ENCODE peak calls at places on chromosome 2, in ten cellular contexts. One of them, this sample, is unnamed.

GRCh38 chr2:62270728-62271127 is 74.8 kb downstream of the B3GNT2 start:
- DNase-seq in hepatocyte: peak; percentile 55
- DNase-seq in right cardiac atrium: peak; percentile 70
- DNase-seq in pancreas: peak; percentile 91
- DNase-seq in naive thymus-derived CD4-positive, alpha-beta T cell: no peak
- DNase-seq in epithelial cell of prostate: no peak
- DNase-seq in testis: peak; percentile 56
- DNase-seq in SJSA1: no peak
- DNase-seq in lung: no peak
- DNase-seq in neural progenitor cell: no peak
- DNase-seq in this sample: no peak

GRCh38 chr2:112583497-112584133 is 794 bp upstream of the CHCHD5 start:
- DNase-seq in right cardiac atrium: no peak
- DNase-seq in epithelial cell of prostate: no peak
- DNase-seq in neural progenitor cell: peak; percentile 11
- DNase-seq in SJSA1: no peak
- DNase-seq in testis: peak; percentile 37
- DNase-seq in lung: peak; percentile 41
- DNase-seq in pancreas: no peak
- DNase-seq in naive thymus-derived CD4-positive, alpha-beta T cell: no peak
- DNase-seq in hepatocyte: no peak
- DNase-seq in this sample: no peak

GRCh38 chr2:12890481-12890980 is 173.8 kb downstream of the TRIB2 start:
- DNase-seq in naive thymus-derived CD4-positive, alpha-beta T cell: no peak
- DNase-seq in right cardiac atrium: no peak
- DNase-seq in pancreas: no peak
- DNase-seq in SJSA1: no peak
- DNase-seq in hepatocyte: no peak
- DNase-seq in neural progenitor cell: no peak
- DNase-seq in epithelial cell of prostate: no peak
- DNase-seq in testis: no peak
- DNase-seq in lung: no peak
- DNase-seq in this sample: no peak

GRCh38 chr2:128868686-128869551 is 550.3 kb upstream of the HS6ST1 start:
- DNase-seq in lung: no peak
- DNase-seq in epithelial cell of prostate: no peak
- DNase-seq in SJSA1: no peak
- DNase-seq in pancreas: no peak
- DNase-seq in testis: no peak
- DNase-seq in neural progenitor cell: no peak
- DNase-seq in right cardiac atrium: no peak
- DNase-seq in hepatocyte: no peak
- DNase-seq in naive thymus-derived CD4-positive, alpha-beta T cell: no peak
- DNase-seq in this sample: no peak

GRCh38 chr2:215671691-215672090 is 235.8 kb upstream of the FN1 start:
- DNase-seq in right cardiac atrium: no peak
- DNase-seq in SJSA1: no peak
- DNase-seq in naive thymus-derived CD4-positive, alpha-beta T cell: no peak
- DNase-seq in pancreas: no peak
- DNase-seq in epithelial cell of prostate: no peak
- DNase-seq in testis: no peak
- DNase-seq in neural progenitor cell: no peak
- DNase-seq in hepatocyte: no peak
- DNase-seq in lung: no peak
- DNase-seq in this sample: no peak

GRCh38 chr2:11004206-11004605 is 92.5 kb downstream of the KCNF1 start:
- DNase-seq in lung: no peak
- DNase-seq in pancreas: no peak
- DNase-seq in SJSA1: no peak
- DNase-seq in right cardiac atrium: no peak
- DNase-seq in naive thymus-derived CD4-positive, alpha-beta T cell: no peak
- DNase-seq in neural progenitor cell: no peak
- DNase-seq in hepatocyte: peak; percentile 18
- DNase-seq in epithelial cell of prostate: peak; percentile 49
- DNase-seq in testis: no peak
- DNase-seq in this sample: no peak

GRCh38 chr2:200578778-200579177 is 7.0 kb upstream of the AOX1 start:
- DNase-seq in neural progenitor cell: no peak
- DNase-seq in pancreas: no peak
- DNase-seq in lung: no peak
- DNase-seq in hepatocyte: peak; percentile 38
- DNase-seq in naive thymus-derived CD4-positive, alpha-beta T cell: no peak
- DNase-seq in right cardiac atrium: no peak
- DNase-seq in SJSA1: no peak
- DNase-seq in epithelial cell of prostate: no peak
- DNase-seq in testis: no peak
- DNase-seq in this sample: no peak

GRCh38 chr2:234630676-234631350 is 133.9 kb upstream of the ARL4C start:
- DNase-seq in right cardiac atrium: no peak
- DNase-seq in naive thymus-derived CD4-positive, alpha-beta T cell: no peak
- DNase-seq in neural progenitor cell: no peak
- DNase-seq in hepatocyte: no peak
- DNase-seq in epithelial cell of prostate: no peak
- DNase-seq in testis: no peak
- DNase-seq in pancreas: no peak
- DNase-seq in lung: no peak
- DNase-seq in SJSA1: peak; percentile 39
- DNase-seq in this sample: no peak

GRCh38 chr2:236847538-236848263 is 238.0 kb upstream of the COPS8 start:
- DNase-seq in pancreas: no peak
- DNase-seq in naive thymus-derived CD4-positive, alpha-beta T cell: no peak
- DNase-seq in hepatocyte: no peak
- DNase-seq in testis: no peak
- DNase-seq in lung: no peak
- DNase-seq in epithelial cell of prostate: no peak
- DNase-seq in SJSA1: no peak
- DNase-seq in neural progenitor cell: peak; percentile 65
- DNase-seq in right cardiac atrium: no peak
- DNase-seq in this sample: no peak

GRCh38 chr2:186561467-186562208 is 28.2 kb upstream of the ITGAV start:
- DNase-seq in naive thymus-derived CD4-positive, alpha-beta T cell: no peak
- DNase-seq in neural progenitor cell: no peak
- DNase-seq in testis: no peak
- DNase-seq in hepatocyte: no peak
- DNase-seq in epithelial cell of prostate: no peak
- DNase-seq in right cardiac atrium: no peak
- DNase-seq in pancreas: no peak
- DNase-seq in lung: no peak
- DNase-seq in SJSA1: no peak
- DNase-seq in this sample: no peak

GRCh38 chr2:211869134-211869533 is 669.5 kb downstream of the ERBB4 start:
- DNase-seq in lung: no peak
- DNase-seq in naive thymus-derived CD4-positive, alpha-beta T cell: no peak
- DNase-seq in SJSA1: no peak
- DNase-seq in neural progenitor cell: no peak
- DNase-seq in epithelial cell of prostate: no peak
- DNase-seq in hepatocyte: no peak
- DNase-seq in right cardiac atrium: no peak
- DNase-seq in testis: no peak
- DNase-seq in pancreas: no peak
- DNase-seq in this sample: no peak

GRCh38 chr2:239462671-239463506 is 62.1 kb upstream of the HDAC4 start:
- DNase-seq in epithelial cell of prostate: no peak
- DNase-seq in naive thymus-derived CD4-positive, alpha-beta T cell: no peak
- DNase-seq in pancreas: no peak
- DNase-seq in neural progenitor cell: no peak
- DNase-seq in lung: no peak
- DNase-seq in right cardiac atrium: no peak
- DNase-seq in SJSA1: peak; percentile 34
- DNase-seq in hepatocyte: no peak
- DNase-seq in testis: peak; percentile 8
- DNase-seq in this sample: no peak

GRCh38 chr2:157788201-157788600 is 87.9 kb downstream of the ACVR1 start:
- DNase-seq in right cardiac atrium: no peak
- DNase-seq in neural progenitor cell: no peak
- DNase-seq in testis: no peak
- DNase-seq in epithelial cell of prostate: no peak
- DNase-seq in lung: no peak
- DNase-seq in naive thymus-derived CD4-positive, alpha-beta T cell: no peak
- DNase-seq in SJSA1: no peak
- DNase-seq in hepatocyte: no peak
- DNase-seq in pancreas: no peak
- DNase-seq in this sample: no peak

GRCh38 chr2:126664234-126664633 is 8.3 kb downstream of the GYPC start:
- DNase-seq in lung: no peak
- DNase-seq in epithelial cell of prostate: no peak
- DNase-seq in neural progenitor cell: no peak
- DNase-seq in pancreas: no peak
- DNase-seq in right cardiac atrium: no peak
- DNase-seq in SJSA1: no peak
- DNase-seq in testis: no peak
- DNase-seq in naive thymus-derived CD4-positive, alpha-beta T cell: no peak
- DNase-seq in hepatocyte: no peak
- DNase-seq in this sample: no peak

GRCh38 chr2:223941579-223942277 is 3.4 kb downstream of the WDFY1 start:
- DNase-seq in neural progenitor cell: no peak
- DNase-seq in naive thymus-derived CD4-positive, alpha-beta T cell: no peak
- DNase-seq in hepatocyte: peak; percentile 41
- DNase-seq in SJSA1: peak; percentile 74
- DNase-seq in pancreas: no peak
- DNase-seq in lung: no peak
- DNase-seq in testis: no peak
- DNase-seq in right cardiac atrium: no peak
- DNase-seq in epithelial cell of prostate: no peak
- DNase-seq in this sample: no peak

GRCh38 chr2:166375205-166375735 is 474 bp downstream of the SCN9A start:
- DNase-seq in epithelial cell of prostate: no peak
- DNase-seq in SJSA1: no peak
- DNase-seq in lung: no peak
- DNase-seq in testis: peak; percentile 27
- DNase-seq in pancreas: no peak
- DNase-seq in naive thymus-derived CD4-positive, alpha-beta T cell: no peak
- DNase-seq in neural progenitor cell: peak; percentile 15
- DNase-seq in right cardiac atrium: no peak
- DNase-seq in hepatocyte: peak; percentile 10
- DNase-seq in this sample: no peak

GRCh38 chr2:102449370-102449974 is 23.6 kb upstream of the SLC9A4 start:
- DNase-seq in lung: peak; percentile 36
- DNase-seq in neural progenitor cell: peak; percentile 37
- DNase-seq in testis: peak; percentile 59
- DNase-seq in pancreas: no peak
- DNase-seq in right cardiac atrium: peak; percentile 24
- DNase-seq in naive thymus-derived CD4-positive, alpha-beta T cell: peak; percentile 16
- DNase-seq in SJSA1: no peak
- DNase-seq in epithelial cell of prostate: no peak
- DNase-seq in hepatocyte: peak; percentile 62
- DNase-seq in this sample: peak; percentile 22

GRCh38 chr2:237525559-237526157 is 38.6 kb downstream of the MLPH start:
- DNase-seq in neural progenitor cell: no peak
- DNase-seq in lung: no peak
- DNase-seq in SJSA1: no peak
- DNase-seq in naive thymus-derived CD4-positive, alpha-beta T cell: no peak
- DNase-seq in hepatocyte: no peak
- DNase-seq in right cardiac atrium: no peak
- DNase-seq in pancreas: no peak
- DNase-seq in testis: no peak
- DNase-seq in epithelial cell of prostate: no peak
- DNase-seq in this sample: no peak

GRCh38 chr2:26722911-26723310 is 30.4 kb downstream of the KCNK3 start:
- DNase-seq in right cardiac atrium: no peak
- DNase-seq in testis: no peak
- DNase-seq in neural progenitor cell: no peak
- DNase-seq in pancreas: no peak
- DNase-seq in epithelial cell of prostate: no peak
- DNase-seq in naive thymus-derived CD4-positive, alpha-beta T cell: no peak
- DNase-seq in SJSA1: no peak
- DNase-seq in lung: no peak
- DNase-seq in hepatocyte: no peak
- DNase-seq in this sample: no peak
- H3K27ac ChIP-seq in right cardiac atrium: no peak overlapping the region
- H3K27ac ChIP-seq in testis: peak overlapping the region; percentile 79
- H3K27ac ChIP-seq in neural progenitor cell: no peak overlapping the region
- H3K27ac ChIP-seq in pancreas: no peak overlapping the region
- H3K27ac ChIP-seq in epithelial cell of prostate: no peak overlapping the region
- H3K27ac ChIP-seq in naive thymus-derived CD4-positive, alpha-beta T cell: no peak overlapping the region
- H3K27ac ChIP-seq in SJSA1: no peak overlapping the region
- H3K27ac ChIP-seq in lung: no peak overlapping the region
- H3K27ac ChIP-seq in hepatocyte: peak overlapping the region; percentile 77
- H3K27ac ChIP-seq in this sample: no peak overlapping the region

GRCh38 chr2:174587607-174588006 is 10.0 kb downstream of the WIPF1 start:
- DNase-seq in neural progenitor cell: no peak
- DNase-seq in naive thymus-derived CD4-positive, alpha-beta T cell: no peak
- DNase-seq in testis: no peak
- DNase-seq in SJSA1: no peak
- DNase-seq in epithelial cell of prostate: no peak
- DNase-seq in lung: no peak
- DNase-seq in pancreas: no peak
- DNase-seq in right cardiac atrium: no peak
- DNase-seq in hepatocyte: no peak
- DNase-seq in this sample: no peak
- H3K27ac ChIP-seq in neural progenitor cell: no peak overlapping the region
- H3K27ac ChIP-seq in naive thymus-derived CD4-positive, alpha-beta T cell: peak overlapping the region; percentile 65
- H3K27ac ChIP-seq in testis: no peak overlapping the region
- H3K27ac ChIP-seq in SJSA1: no peak overlapping the region
- H3K27ac ChIP-seq in epithelial cell of prostate: no peak overlapping the region
- H3K27ac ChIP-seq in lung: no peak overlapping the region
- H3K27ac ChIP-seq in pancreas: no peak overlapping the region
- H3K27ac ChIP-seq in right cardiac atrium: no peak overlapping the region
- H3K27ac ChIP-seq in hepatocyte: no peak overlapping the region
- H3K27ac ChIP-seq in this sample: no peak overlapping the region

DNA sequence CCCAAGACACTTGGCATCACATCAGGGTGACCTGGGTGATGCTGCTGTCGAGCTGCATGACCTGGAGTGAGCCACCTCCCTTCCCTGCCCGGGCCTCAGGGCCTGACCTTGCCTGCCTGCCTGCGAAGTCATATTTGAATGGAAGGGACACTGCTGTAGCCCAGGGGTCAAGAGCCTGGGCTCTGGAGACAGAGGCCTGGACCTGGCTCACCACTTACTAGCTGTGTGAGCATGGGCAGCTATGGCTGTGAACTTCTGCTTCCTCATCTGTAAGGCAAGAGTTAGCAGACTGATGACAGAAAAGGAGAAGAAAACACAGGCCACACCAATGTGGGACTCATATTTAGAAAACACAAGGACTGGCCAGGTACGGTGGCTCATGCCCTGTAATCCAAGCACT is 118.7 kb downstream of the ZFP36L2 start:
- DNase-seq in SJSA1: no peak
- DNase-seq in hepatocyte: no peak
- DNase-seq in pancreas: no peak
- DNase-seq in naive thymus-derived CD4-positive, alpha-beta T cell: no peak
- DNase-seq in epithelial cell of prostate: no peak
- DNase-seq in testis: no peak
- DNase-seq in lung: no peak
- DNase-seq in neural progenitor cell: no peak
- DNase-seq in right cardiac atrium: no peak
- DNase-seq in this sample: no peak
- H3K27ac ChIP-seq in SJSA1: no peak overlapping the region
- H3K27ac ChIP-seq in hepatocyte: no peak overlapping the region
- H3K27ac ChIP-seq in pancreas: no peak overlapping the region
- H3K27ac ChIP-seq in naive thymus-derived CD4-positive, alpha-beta T cell: no peak overlapping the region
- H3K27ac ChIP-seq in epithelial cell of prostate: no peak overlapping the region
- H3K27ac ChIP-seq in testis: peak overlapping the region; percentile 5
- H3K27ac ChIP-seq in lung: no peak overlapping the region
- H3K27ac ChIP-seq in neural progenitor cell: peak overlapping the region; percentile 49
- H3K27ac ChIP-seq in right cardiac atrium: peak overlapping the region; percentile 50
- H3K27ac ChIP-seq in this sample: no peak overlapping the region

DNA sequence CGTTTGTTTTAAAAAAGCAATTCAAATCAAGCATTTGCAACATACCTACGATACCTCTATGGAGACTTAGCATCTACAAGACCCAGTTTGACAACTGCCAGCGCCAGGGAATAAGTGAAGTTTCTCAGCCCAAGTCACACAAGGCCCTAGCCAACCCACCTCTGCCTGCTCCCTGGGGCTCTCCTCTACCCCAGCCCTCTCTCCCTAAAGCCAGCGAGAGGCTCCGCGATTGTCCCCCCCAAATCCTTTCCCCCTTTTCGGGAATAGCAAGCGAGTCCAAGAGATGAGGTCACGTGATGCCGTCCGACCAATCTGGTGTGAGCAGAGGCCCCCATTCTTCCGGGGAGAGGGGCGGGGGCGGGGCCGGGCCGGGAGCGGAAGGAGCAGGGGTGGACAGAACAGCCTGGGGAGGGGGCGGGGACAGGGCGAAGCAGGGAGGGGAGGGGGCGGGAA is 102.2 kb upstream of the RAB6C start:
- DNase-seq in epithelial cell of prostate: no peak
- DNase-seq in SJSA1: peak; percentile 81
- DNase-seq in lung: peak; percentile 93
- DNase-seq in naive thymus-derived CD4-positive, alpha-beta T cell: peak; percentile 61
- DNase-seq in hepatocyte: peak; percentile 96
- DNase-seq in pancreas: peak; percentile 96
- DNase-seq in testis: peak; percentile 97
- DNase-seq in neural progenitor cell: peak; percentile 96
- DNase-seq in right cardiac atrium: peak; percentile 93
- DNase-seq in this sample: peak; percentile 80
- H3K27ac ChIP-seq in epithelial cell of prostate: no peak overlapping the region
- H3K27ac ChIP-seq in SJSA1: no peak overlapping the region
- H3K27ac ChIP-seq in lung: peak overlapping the region; percentile 54
- H3K27ac ChIP-seq in naive thymus-derived CD4-positive, alpha-beta T cell: peak overlapping the region; percentile 78
- H3K27ac ChIP-seq in hepatocyte: peak overlapping the region; percentile 74
- H3K27ac ChIP-seq in pancreas: no peak overlapping the region
- H3K27ac ChIP-seq in testis: peak overlapping the region; percentile 36
- H3K27ac ChIP-seq in neural progenitor cell: no peak overlapping the region
- H3K27ac ChIP-seq in right cardiac atrium: peak overlapping the region; percentile 88
- H3K27ac ChIP-seq in this sample: peak overlapping the region; percentile 57

This sample was measured in effector memory CD4-positive, alpha-beta T cell.